ENCODE peak calls at places on chromosome 19, in five cellular contexts. C is GM23338, N is HepG2, G is GM12878, V is K562. Y is an unnamed sample. For H3K27me3, the result is how much of the 10 kb centered on the place peaks cover.

GRCh38 chr19:51602189-51602854 is 27.9 kb downstream of the SIGLEC5 start:
- DNase-seq in C (peak), N (no peak), G (no peak), V (no peak), Y (no peak)

GRCh38 chr19:45767881-45768643 is 990 bp downstream of the SIX5 start:
- DNase-seq in C (peak), N (peak), G (no peak), V (peak), Y (no peak)

GRCh38 chr19:44745386-44745831 is 3.1 kb upstream of the BCL3 start:
- DNase-seq in C (peak), N (no peak), G (no peak), V (no peak), Y (no peak)

GRCh38 chr19:5150331-5150901 is 181.5 kb downstream of the KDM4B start:
- DNase-seq in C (no peak), N (no peak), G (no peak), V (no peak), Y (no peak)

GRCh38 chr19:34120846-34121639 is 51.3 kb upstream of the LSM14A start:
- DNase-seq in C (peak), N (peak), G (no peak), V (peak), Y (no peak)

GRCh38 chr19:44876930-44877530 is 14.0 kb upstream of the TOMM40 start:
- DNase-seq in C (no peak), N (no peak), G (no peak), V (no peak), Y (peak)

GRCh38 chr19:17303940-17304267 is 679 bp upstream of the ABHD8 start:
- DNase-seq in C (no peak), N (no peak), G (no peak), V (no peak), Y (no peak)

GRCh38 chr19:31261651-31262331 is 87.4 kb downstream of the TSHZ3 start:
- DNase-seq in C (no peak), N (no peak), G (no peak), V (no peak), Y (no peak)

GRCh38 chr19:48926909-48927308 is 6.6 kb upstream of the DHDH start:
- DNase-seq in C (no peak), N (no peak), G (no peak), V (peak), Y (no peak)

GRCh38 chr19:47351545-47351944 is 2.4 kb downstream of the DHX34 start:
- DNase-seq in C (peak), N (peak), G (no peak), V (no peak), Y (no peak)
- TF ChIP-seq REST in C (no peak), N (no peak), G (no peak), V (no peak), Y (no peak)

DNA sequence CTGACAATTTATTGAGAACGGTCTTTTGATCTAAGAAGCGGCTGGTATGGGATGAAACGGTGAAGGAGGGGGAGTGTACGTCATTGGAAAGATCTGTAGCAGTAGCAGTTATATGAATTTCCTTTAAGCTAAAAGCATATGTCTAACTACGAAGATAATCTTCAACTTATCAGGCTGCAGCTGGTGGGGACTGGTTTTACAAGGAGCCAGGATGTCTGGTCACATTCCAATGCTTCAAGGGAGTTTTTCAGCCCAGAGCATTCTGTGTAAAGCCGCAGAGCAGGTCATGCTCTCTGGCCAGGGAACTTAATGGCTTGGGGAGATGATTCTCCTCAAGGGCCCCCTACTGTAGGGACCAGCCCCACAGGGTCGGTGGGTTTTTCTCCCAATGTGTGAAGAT is 29.2 kb downstream of the CLEC4M start:
- DNase-seq in C (peak), N (no peak), G (no peak), V (no peak), Y (no peak)
- H3K27me3 ChIP-seq in C (under half), N (under half), G (under half), V (under half), Y (under half)

DNA sequence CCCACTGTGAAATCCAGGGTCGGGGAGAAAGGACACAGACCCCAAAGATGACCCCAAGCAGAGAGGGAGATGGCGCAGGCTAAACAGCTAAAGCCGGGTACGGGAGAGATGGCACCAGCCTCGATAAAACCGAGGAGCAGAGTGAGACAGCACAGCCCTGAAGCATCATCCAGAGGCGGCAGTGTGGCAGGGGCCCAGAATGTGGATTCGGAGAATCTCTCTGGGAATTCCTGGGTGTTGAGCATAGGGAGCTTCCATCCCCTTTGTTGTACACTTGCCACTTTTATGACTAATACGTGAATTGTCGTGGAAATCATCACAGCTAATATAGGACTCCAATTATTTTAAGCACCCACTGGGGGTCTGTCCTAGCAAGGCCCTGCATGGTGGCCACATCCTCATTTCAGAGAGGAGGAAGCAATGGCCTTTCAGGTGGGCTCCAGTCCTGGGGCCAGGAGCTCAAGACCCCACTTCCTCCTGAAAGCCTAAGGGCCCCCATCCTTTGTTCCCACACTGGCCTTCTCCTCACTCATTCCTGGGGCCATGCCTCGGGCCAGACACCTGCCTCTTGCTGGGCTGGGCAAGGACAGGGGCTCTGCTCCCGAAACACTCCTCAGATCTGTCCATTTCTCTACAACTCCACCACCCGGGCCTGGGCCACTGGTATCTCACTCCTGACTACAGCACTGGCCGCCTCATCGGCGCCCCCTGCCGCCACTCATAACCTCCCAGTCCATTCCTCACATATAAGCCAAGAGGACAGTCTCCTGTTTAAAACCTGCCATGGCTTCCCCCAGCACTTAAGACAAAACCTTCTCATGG is 29.3 kb upstream of the ATP1A3 start:
- DNase-seq in C (peak), N (peak), G (no peak), V (peak), Y (peak)
- TF ChIP-seq REST in C (no peak), N (no peak), G (no peak), V (peak), Y (no peak)

GRCh38 chr19:54612428-54612827 is 17.9 kb upstream of the LILRB1 start:
- DNase-seq in C (no peak), N (no peak), G (no peak), V (no peak), Y (no peak)
- H3K27me3 ChIP-seq in C (under half), N (under half), G (under half), V (under half), Y (under half)

GRCh38 chr19:39154626-39155100 is 29.1 kb downstream of the PAK4 start:
- DNase-seq in C (peak), N (no peak), G (no peak), V (peak), Y (no peak)
- TF ChIP-seq REST in C (no peak), N (no peak), G (no peak), V (no peak), Y (no peak)

DNA sequence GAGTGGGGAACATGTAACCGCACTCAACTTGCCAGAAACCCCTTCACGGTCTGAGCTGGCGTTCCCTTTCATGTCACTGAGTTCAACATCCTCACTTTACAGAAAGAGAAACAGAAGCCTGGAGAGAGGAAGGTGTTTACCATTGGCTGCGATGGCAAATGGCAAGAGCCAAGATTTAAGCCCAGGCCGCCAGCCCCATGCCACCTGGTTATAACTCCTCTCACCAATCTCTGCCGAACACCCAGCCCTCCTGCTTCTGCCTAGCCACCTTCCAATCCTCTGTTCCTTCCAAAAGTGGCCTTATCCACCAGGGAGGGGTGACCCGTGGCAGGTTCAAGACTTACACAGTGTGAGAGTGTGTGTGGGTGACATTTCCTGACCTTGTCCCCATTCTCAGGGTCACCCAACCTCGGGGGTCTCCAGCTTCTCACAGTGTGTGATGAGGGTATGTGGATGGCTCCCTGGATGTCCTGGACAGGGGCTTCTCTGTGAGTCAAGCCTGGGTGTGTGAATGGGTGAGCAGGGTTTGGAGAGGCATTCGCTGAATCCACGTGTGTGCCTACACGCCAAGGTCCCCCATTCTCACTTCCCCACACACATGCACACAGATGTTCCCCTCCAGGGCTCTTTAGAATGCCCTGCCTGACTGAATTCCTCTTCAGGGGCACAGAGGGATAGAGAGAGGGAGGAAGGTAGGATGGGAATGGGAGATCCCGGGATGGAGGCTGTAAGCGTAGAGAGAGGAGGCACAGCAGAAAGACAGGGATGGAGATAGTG is 1.2 kb downstream of the CADM4 start:
- DNase-seq in C (no peak), N (no peak), G (no peak), V (no peak), Y (no peak)
- H3K27me3 ChIP-seq in C (half or more), N (under half), G (under half), V (under half), Y (under half)

GRCh38 chr19:1168877-1169791 is 4.9 kb downstream of the SBNO2 start:
- DNase-seq in C (no peak), N (peak), G (no peak), V (no peak), Y (no peak)
- TF ChIP-seq REST in C (no peak), N (no peak), G (no peak), V (no peak), Y (no peak)

GRCh38 chr19:39509233-39509632 is 5.7 kb upstream of the SELENOV start:
- DNase-seq in C (no peak), N (no peak), G (no peak), V (no peak), Y (no peak)
- H3K27me3 ChIP-seq in C (half or more), N (half or more), G (under half), V (under half), Y (under half)

DNA sequence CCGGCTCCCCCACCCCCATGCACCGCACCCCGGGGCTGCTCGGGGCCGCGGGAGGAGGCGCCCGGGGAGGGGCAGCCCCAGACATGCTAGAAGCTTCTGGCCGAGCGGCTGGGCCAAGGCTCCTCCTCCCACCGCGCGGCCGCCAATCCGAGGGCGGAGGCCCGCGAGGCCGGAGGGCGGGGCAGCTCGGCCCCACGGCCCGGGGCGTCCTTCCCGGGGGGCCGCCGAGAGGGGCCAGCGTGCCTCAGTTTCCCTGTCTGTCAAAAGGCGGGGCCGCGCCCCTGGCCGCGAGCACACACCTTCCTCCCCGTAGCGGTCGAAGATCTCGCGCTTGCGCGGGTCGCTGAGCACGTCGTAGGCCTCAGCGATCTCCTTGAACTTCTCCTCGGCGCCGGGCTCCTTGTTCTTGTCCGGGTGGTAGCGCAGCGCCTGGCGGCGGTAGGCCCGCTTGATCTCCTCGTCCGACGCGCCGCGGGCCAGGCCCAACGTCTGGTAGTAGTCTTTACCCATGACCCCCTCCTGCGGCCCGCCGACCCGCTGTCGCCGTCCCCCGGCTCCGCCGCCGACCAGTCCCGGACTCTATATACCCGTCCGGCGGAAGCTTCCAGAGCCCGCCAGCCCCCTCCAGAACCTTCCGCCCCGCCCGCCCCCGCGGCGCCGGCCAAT is at the start of gene DNAJB1:
- DNase-seq in C (peak), N (peak), G (no peak), V (peak), Y (no peak)
- TF ChIP-seq REST in C (peak), N (no peak), G (no peak), V (no peak), Y (peak)

Y was measured in HL-60.